ENCODE peak calls at places on chromosomes 5 and 9, in ten cellular contexts. Q is uterus, F is HFF-Myc, B is Caco-2, X is endodermal cell, P is astrocyte of the spinal cord, R is astrocyte of the cerebellum, J is tibial nerve, C is A549, L is foreskin keratinocyte. D is an unnamed sample.

GRCh38 chr9:11933926-11934325 is 759.3 kb upstream of the TYRP1 start:
- DNase-seq in F (no peak), P (peak; percentile 84), C (no peak), J (no peak), X (no peak), B (no peak), R (peak; percentile 20), L (peak; percentile 41), Q (no peak), D (no peak)

GRCh38 chr5:132498152-132498551 is 7.6 kb upstream of the IRF1 start:
- DNase-seq in J (no peak), L (peak; percentile 72), X (no peak), R (no peak), Q (peak; percentile 44), B (no peak), F (no peak), C (peak; percentile 76), P (no peak), D (peak; percentile 93)

GRCh38 chr5:59328801-59329296 is 564.7 kb downstream of the PDE4D start:
- DNase-seq in J (no peak), P (peak; percentile 81), R (peak; percentile 85), F (no peak), C (peak; percentile 21), X (no peak), B (no peak), L (no peak), Q (no peak), D (peak; percentile 25)

GRCh38 chr9:127330501-127330900 is 65.9 kb downstream of the GARNL3 start:
- DNase-seq in F (no peak), J (no peak), P (no peak), Q (no peak), L (no peak), R (no peak), B (no peak), X (no peak), C (no peak), D (no peak)

GRCh38 chr5:41869150-41869738 is 981 bp downstream of the OXCT1 start:
- DNase-seq in B (no peak), L (no peak), R (no peak), X (no peak), P (peak; percentile 39), J (peak; percentile 57), Q (peak; percentile 38), C (no peak), F (no peak), D (peak; percentile 42)

GRCh38 chr9:98983295-98984268 is 39.9 kb downstream of the COL15A1 start:
- DNase-seq in Q (no peak), R (peak; percentile 59), F (no peak), L (peak; percentile 64), C (no peak), B (no peak), P (peak; percentile 89), X (no peak), J (no peak), D (peak; percentile 61)

GRCh38 chr5:86879086-86879485 is 261.3 kb downstream of the COX7C start:
- DNase-seq in P (no peak), R (no peak), B (no peak), J (no peak), F (no peak), C (no peak), X (no peak), L (no peak), Q (no peak), D (no peak)

GRCh38 chr5:96017951-96018350 is 56.3 kb upstream of the ELL2 start:
- DNase-seq in Q (no peak), J (no peak), X (no peak), C (no peak), F (peak; percentile 63), B (no peak), R (no peak), P (peak; percentile 76), L (peak; percentile 63), D (no peak)

GRCh38 chr5:98651715-98652114 is 121.7 kb upstream of the RGMB start:
- DNase-seq in C (no peak), L (peak; percentile 42), B (no peak), Q (no peak), F (no peak), J (no peak), R (no peak), X (no peak), P (no peak), D (peak; percentile 14)

GRCh38 chr9:73114958-73115357 is 36.7 kb upstream of the ANXA1 start:
- DNase-seq in Q (no peak), L (no peak), B (no peak), J (no peak), P (no peak), C (no peak), X (no peak), R (no peak), F (no peak), D (no peak)

GRCh38 chr5:38856660-38857059 is 10.8 kb downstream of the OSMR start:
- DNase-seq in P (no peak), F (no peak), R (no peak), B (no peak), L (no peak), X (no peak), J (no peak), C (no peak), Q (no peak), D (no peak)
- TF ChIP-seq CTCF in P (no peak), F (no peak), R (no peak), B (no peak), L (no peak), X (no peak), J (no peak), C (no peak), Q (no peak), D (no peak)

GRCh38 chr5:55702612-55703345 is 9.3 kb downstream of the SLC38A9 start:
- DNase-seq in J (no peak), L (no peak), X (no peak), R (no peak), F (no peak), P (no peak), Q (no peak), B (no peak), C (no peak), D (no peak)

GRCh38 chr5:55699041-55699688 is 13.0 kb downstream of the SLC38A9 start:
- DNase-seq in F (no peak), P (no peak), X (no peak), J (no peak), R (no peak), C (no peak), L (no peak), B (no peak), Q (no peak), D (no peak)

GRCh38 chr5:55706230-55706629 is 5.9 kb downstream of the SLC38A9 start:
- DNase-seq in Q (no peak), F (no peak), C (no peak), P (no peak), J (no peak), L (no peak), B (no peak), X (no peak), R (no peak), D (no peak)

GRCh38 chr5:55700745-55701144 is 11.4 kb downstream of the SLC38A9 start:
- DNase-seq in Q (no peak), X (no peak), R (no peak), J (no peak), P (no peak), B (no peak), F (no peak), L (no peak), C (no peak), D (no peak)

DNA sequence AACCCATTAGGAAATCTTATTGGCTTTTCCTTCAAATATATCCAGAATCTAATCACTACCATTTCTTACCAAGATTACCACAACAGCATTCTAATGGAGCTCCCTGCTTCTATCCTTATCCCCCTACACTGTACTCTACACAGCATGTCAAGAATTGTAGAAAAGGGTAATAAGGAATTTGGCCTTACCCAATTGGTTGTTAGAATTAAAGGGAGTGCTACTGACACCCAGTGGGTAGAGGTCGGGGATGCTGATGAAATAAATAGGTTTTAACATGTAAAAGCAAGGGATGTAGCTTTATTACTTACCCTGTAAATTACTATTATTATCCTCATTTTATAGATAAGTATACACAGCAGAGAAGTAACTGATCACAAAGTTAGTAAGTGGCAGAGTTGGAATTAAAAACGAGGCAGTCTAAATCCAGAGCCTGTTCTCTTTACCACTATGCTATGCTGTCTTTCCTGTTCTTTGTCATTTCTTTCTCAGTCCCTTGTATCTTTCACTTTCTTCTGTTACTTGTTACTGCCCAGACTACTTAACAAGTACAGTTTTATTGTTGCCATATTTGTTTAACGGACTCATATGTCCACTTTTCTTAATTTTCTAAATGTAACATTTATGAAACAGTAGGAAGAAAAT is 10.5 kb downstream of the SLC38A9 start:
- DNase-seq in J (no peak), B (no peak), R (no peak), Q (no peak), L (no peak), F (no peak), P (no peak), C (no peak), X (no peak), D (no peak)
- TF ChIP-seq CTCF in J (no peak), B (no peak), R (no peak), Q (no peak), L (no peak), F (no peak), P (no peak), C (no peak), X (peak; percentile 32), D (no peak)

DNA sequence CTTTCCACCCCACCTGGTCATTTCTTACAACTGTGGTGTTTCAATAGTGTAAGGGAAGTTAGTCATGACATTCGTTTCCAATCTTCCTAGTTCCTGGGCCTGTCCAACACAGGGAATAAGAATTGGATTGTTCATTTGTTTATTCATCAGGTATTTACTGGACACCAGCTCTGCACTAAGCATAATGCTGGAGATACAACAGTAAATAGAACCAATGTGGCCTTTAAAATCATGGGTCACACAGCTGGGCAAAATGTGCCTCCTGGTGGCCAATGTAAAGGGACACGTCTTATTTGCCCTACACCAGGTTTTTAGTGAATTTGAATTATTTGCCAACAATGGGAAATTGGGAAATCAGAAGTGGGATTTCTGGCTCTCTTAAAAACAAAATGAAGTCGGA is 10.4 kb downstream of the ABLIM3 start:
- DNase-seq in X (peak; percentile 53), F (no peak), L (no peak), Q (no peak), B (no peak), R (no peak), C (no peak), J (no peak), P (no peak), D (no peak)
- TF ChIP-seq CTCF in X (peak; percentile 79), F (peak; percentile 47), L (peak; percentile 42), Q (peak; percentile 7), B (peak; percentile 25), R (peak; percentile 23), C (peak; percentile 20), J (no peak), P (no peak), D (peak; percentile 49)

DNA sequence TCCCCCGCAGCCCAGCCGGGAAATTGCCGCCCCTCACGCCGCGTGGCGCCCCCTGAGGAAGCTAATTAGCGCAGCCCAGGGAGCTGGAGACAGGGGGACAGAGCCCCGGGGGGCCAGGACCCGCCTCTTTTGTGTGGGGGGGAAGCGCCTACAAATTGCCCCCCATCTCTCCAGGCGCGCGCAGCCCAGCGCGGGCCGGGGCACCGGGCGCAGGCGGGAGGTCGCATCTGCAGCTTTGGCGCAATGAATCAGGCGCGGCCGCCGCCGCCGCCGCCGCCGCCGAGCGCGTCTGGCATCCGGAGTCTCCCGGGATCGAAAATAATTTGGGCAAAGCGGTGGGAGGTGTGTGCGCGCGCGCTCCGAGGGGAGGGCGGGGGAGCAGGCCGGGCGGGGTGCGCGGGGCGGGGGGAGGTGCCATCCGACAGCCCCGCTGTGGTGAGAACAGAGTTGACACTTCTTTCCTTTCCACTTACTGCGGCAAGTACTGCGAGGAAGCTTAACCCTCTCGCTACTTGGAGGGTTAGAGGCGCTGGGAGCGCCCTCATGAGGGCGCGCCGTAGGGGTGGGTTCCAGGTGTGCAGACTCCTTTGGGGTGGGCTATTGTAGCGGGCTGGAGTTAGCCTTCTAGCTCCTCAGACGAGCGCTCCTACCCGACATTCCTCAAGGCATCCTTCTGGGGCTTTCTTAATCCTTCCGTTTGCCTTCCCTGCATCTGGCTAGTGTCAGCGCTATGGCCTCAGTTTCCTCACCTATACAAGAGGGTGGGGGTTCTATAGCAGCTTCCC is 63.1 kb downstream of the CXXC5 start:
- DNase-seq in R (no peak), Q (no peak), P (peak; percentile 45), X (peak; percentile 94), L (no peak), F (no peak), C (peak; percentile 31), B (peak; percentile 68), J (no peak), D (peak; percentile 38)
- TF ChIP-seq CTCF in R (no peak), Q (no peak), P (peak; percentile 51), X (peak; percentile 64), L (peak; percentile 29), F (peak; percentile 22), C (no peak), B (peak; percentile 25), J (no peak), D (no peak)

D was measured in mammary epithelial cell.